ENCODE peak calls at places on chromosomes 7 and 10, in six cellular contexts. E is D341Med, I is natural killer cell, B is GM03348, J is fibroblast of pulmonary artery, S is HTR-8/SVneo. V is an unnamed sample.

GRCh38 chr10:117455346-117455745 is 80.1 kb upstream of the PDZD8 start:
- DNase-seq in E (no peak), I (no peak), B (peak), J (no peak), S (no peak), V (no peak)

GRCh38 chr10:23186697-23187096 is 5.4 kb upstream of the PTF1A start:
- DNase-seq in E (no peak), I (no peak), B (no peak), J (no peak), S (no peak), V (no peak)

GRCh38 chr7:78530351-78530750 is 731.8 kb downstream of the PHTF2 start:
- DNase-seq in E (no peak), I (no peak), B (peak), J (peak), S (peak), V (peak)

GRCh38 chr7:124033093-124033806 is 383 bp upstream of the TMEM229A start:
- DNase-seq in E (peak), I (no peak), B (peak), J (peak), S (no peak), V (peak)

GRCh38 chr7:150992833-150993302 is 2.1 kb downstream of the NOS3 start:
- DNase-seq in E (peak), I (no peak), B (no peak), J (peak), S (no peak), V (peak)

GRCh38 chr10:124736491-124737136 is 7.6 kb downstream of the FAM53B start:
- DNase-seq in E (no peak), I (no peak), B (peak), J (peak), S (no peak), V (no peak)

GRCh38 chr10:94803307-94803706 is 40.8 kb downstream of the CYP2C19 start:
- DNase-seq in E (no peak), I (no peak), B (no peak), J (no peak), S (no peak), V (no peak)

GRCh38 chr10:75651452-75651851 is 220.0 kb downstream of the LRMDA start:
- DNase-seq in E (no peak), I (no peak), B (no peak), J (no peak), S (peak), V (no peak)

GRCh38 chr10:112287844-112288243 is 4.6 kb downstream of the TECTB start:
- DNase-seq in E (no peak), I (no peak), B (no peak), J (no peak), S (no peak), V (no peak)

GRCh38 chr10:78318305-78318704 is 284.6 kb downstream of the RPS24 start:
- DNase-seq in E (no peak), I (no peak), B (no peak), J (no peak), S (no peak), V (no peak)

GRCh38 chr7:88169717-88170320 is 50.0 kb downstream of the SRI start:
- DNase-seq in E (peak), I (no peak), B (peak), J (peak), S (no peak), V (peak)

V was measured in NCI-H82.